ENCODE peak calls at places on chromosomes 12 and 14, in four cellular contexts. C is K562, Y is GM12878, K is H1. Z is an unnamed sample.
A peak's percentile ranks its signal among the peaks of the same experiment; 100 is the strongest.

GRCh38 chr12:64124511-64125197 is 97.4 kb downstream of the KICS2 start:
- DNase-seq in Y (no peak), K (no peak), C (no peak), Z (no peak)

GRCh38 chr12:848519-849191 is 96.3 kb downstream of the WNK1 start:
- DNase-seq in K (no peak), C (no peak), Y (no peak), Z (no peak)

GRCh38 chr12:30797689-30798088 is 42.9 kb upstream of the CAPRIN2 start:
- DNase-seq in Y (no peak), C (no peak), K (no peak), Z (no peak)

GRCh38 chr12:93226356-93226755 is 151.4 kb upstream of the NUDT4 start:
- DNase-seq in K (no peak), Y (no peak), C (no peak), Z (no peak)

GRCh38 chr14:21084988-21085853 is 13.2 kb downstream of the ZNF219 start:
- DNase-seq in Y (no peak), K (no peak), C (no peak), Z (no peak)

GRCh38 chr12:127162902-127163301 is 1104.1 kb upstream of the TMEM132C start:
- DNase-seq in K (no peak), Y (peak; percentile 16), C (peak; percentile 24), Z (no peak)

GRCh38 chr14:31560759-31561154 is 447 bp upstream of the NUBPL start:
- DNase-seq in K (no peak), C (peak; percentile 4), Y (no peak), Z (peak; percentile 31)

GRCh38 chr12:39467432-39467870 is 24.5 kb upstream of the KIF21A start:
- DNase-seq in K (no peak), Y (peak; percentile 36), C (no peak), Z (no peak)

GRCh38 chr12:7542813-7543212 is 39.2 kb upstream of the CD163 start:
- DNase-seq in Y (no peak), C (no peak), K (no peak), Z (no peak)

GRCh38 chr14:52175982-52176502 is 91.5 kb upstream of the PTGDR start:
- DNase-seq in Y (peak; percentile 23), K (no peak), C (no peak), Z (no peak)

GRCh38 chr12:27709212-27709931 is 1.3 kb upstream of the MRPS35 start:
- DNase-seq in Y (no peak), K (no peak), C (no peak), Z (no peak)

GRCh38 chr14:20631023-20631820 is 10.3 kb downstream of the OR6S1 start:
- DNase-seq in Y (no peak), K (no peak), C (peak; percentile 36), Z (peak; percentile 79)

GRCh38 chr12:54411398-54412241 is 7.4 kb downstream of the ITGA5 start:
- DNase-seq in K (no peak), Y (no peak), C (peak; percentile 75), Z (no peak)

GRCh38 chr12:57250541-57250940 is 446 bp downstream of the STAC3 start:
- DNase-seq in Y (no peak), C (no peak), K (no peak), Z (no peak)

GRCh38 chr12:83265798-83266197 is 579.1 kb downstream of the TMTC2 start:
- DNase-seq in K (no peak), C (no peak), Y (no peak), Z (no peak)

GRCh38 chr12:46847001-46847400 is 21.2 kb upstream of the SLC38A4 start:
- DNase-seq in C (no peak), Y (no peak), K (no peak), Z (no peak)

GRCh38 chr12:102095677-102096263 is 24.1 kb downstream of the NUP37 start:
- DNase-seq in Y (peak; percentile 4), C (no peak), K (no peak), Z (peak; percentile 9)

GRCh38 chr12:81077329-81077685 is 572 bp upstream of the ACSS3 start:
- DNase-seq in Y (no peak), K (peak; percentile 71), C (no peak), Z (peak; percentile 79)

GRCh38 chr14:85175556-85175955 is 354.4 kb upstream of the FLRT2 start:
- DNase-seq in K (no peak), Y (no peak), C (no peak), Z (no peak)

GRCh38 chr14:22668417-22668816 is 24.3 kb upstream of the OR6J1 start:
- DNase-seq in C (no peak), Y (no peak), K (no peak), Z (no peak)

GRCh38 chr12:12788675-12789368 is 3.4 kb downstream of the APOLD1 start:
- DNase-seq in C (peak; percentile 48), Y (no peak), K (no peak), Z (peak; percentile 74)

GRCh38 chr12:23238190-23238589 is 613.2 kb downstream of the ETNK1 start:
- DNase-seq in K (no peak), C (no peak), Y (no peak), Z (no peak)

GRCh38 chr12:53207042-53207441 is at the start of gene ITGB7:
- DNase-seq in Y (peak; percentile 64), C (peak; percentile 68), K (no peak), Z (no peak)

GRCh38 chr12:119940881-119941280 is 48.2 kb upstream of the BICDL1 start:
- DNase-seq in K (peak; percentile 1), Y (no peak), C (no peak), Z (peak; percentile 89)

GRCh38 chr12:84842406-84843013 is 70.1 kb downstream of the SLC6A15 start:
- DNase-seq in K (no peak), C (peak; percentile 8), Y (no peak), Z (peak; percentile 16)

GRCh38 chr14:30005114-30005698 is 77.6 kb upstream of the PRKD1 start:
- DNase-seq in K (no peak), C (peak; percentile 6), Y (no peak), Z (peak; percentile 62)

GRCh38 chr12:94336201-94336915 is 123.3 kb downstream of the CEP83 start:
- DNase-seq in K (no peak), C (no peak), Y (no peak), Z (no peak)

GRCh38 chr12:122963928-122964240 is 2.4 kb downstream of the ABCB9 start:
- DNase-seq in C (no peak), Y (no peak), K (no peak), Z (no peak)

GRCh38 chr12:1842905-1843640 is 22.7 kb downstream of the LRTM2 start:
- DNase-seq in Y (no peak), C (no peak), K (no peak), Z (no peak)

GRCh38 chr14:76488551-76488950 is 112.6 kb downstream of the ESRRB start:
- DNase-seq in Y (no peak), K (no peak), C (no peak), Z (no peak)

GRCh38 chr14:34053666-34054065 is 102.8 kb upstream of the EGLN3 start:
- DNase-seq in K (no peak), C (no peak), Y (no peak), Z (no peak)

GRCh38 chr14:77825895-77826519 is 26.1 kb downstream of the ADCK1 start:
- DNase-seq in K (no peak), Y (no peak), C (peak; percentile 33), Z (no peak)

GRCh38 chr14:97379091-97379531 is 581.9 kb downstream of the VRK1 start:
- DNase-seq in K (no peak), C (no peak), Y (no peak), Z (no peak)

GRCh38 chr12:30197392-30198047 is 413.8 kb upstream of the TMTC1 start:
- DNase-seq in C (no peak), Y (no peak), K (no peak), Z (no peak)

GRCh38 chr14:99146991-99147740 is 124.8 kb downstream of the BCL11B start:
- DNase-seq in C (no peak), K (no peak), Y (no peak), Z (no peak)

GRCh38 chr14:74405663-74406062 is 20.3 kb downstream of the SYNDIG1L start:
- DNase-seq in C (no peak), K (no peak), Y (no peak), Z (no peak)

GRCh38 chr14:68939893-68940613 is 39.0 kb downstream of the ACTN1 start:
- DNase-seq in C (no peak), Y (no peak), K (no peak), Z (peak; percentile 78)

DNA sequence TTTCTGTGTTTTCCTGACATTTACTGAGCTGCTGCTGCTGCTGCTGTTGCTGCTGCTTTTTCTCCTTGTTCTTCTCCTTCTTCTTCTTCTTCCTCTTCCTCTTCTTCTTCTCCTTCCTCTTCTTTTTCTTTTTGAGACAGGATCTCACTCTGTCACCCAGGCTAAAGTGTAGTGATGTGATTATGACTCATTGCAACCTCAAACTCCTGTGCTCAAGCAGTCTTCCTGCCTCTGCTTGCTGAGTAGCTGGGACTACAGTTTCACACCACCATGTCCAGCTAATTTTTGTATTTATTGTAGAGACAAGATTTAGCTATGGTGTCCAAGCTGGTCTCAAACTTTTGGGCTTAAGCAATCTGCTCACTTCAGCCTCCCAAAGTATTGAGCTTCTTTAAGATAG is 95.8 kb downstream of the TMTC3 start:
- DNase-seq in K (no peak), C (no peak), Y (peak; percentile 7), Z (no peak)
- TF ChIP-seq CEBPB in K (no peak), C (no peak), Y (no peak), Z (no peak)

GRCh38 chr12:97912943-97913342 is 450.3 kb downstream of the RMST start:
- DNase-seq in K (no peak), C (no peak), Y (no peak), Z (no peak)
- TF ChIP-seq GABPA in K (no peak), C (no peak), Y (no peak), Z (no peak)

GRCh38 chr14:24368215-24368561 is 204 bp downstream of the NFATC4 start:
- DNase-seq in K (no peak), Y (no peak), C (no peak), Z (no peak)

GRCh38 chr14:24367506-24368214 is at the start of gene NFATC4:
- DNase-seq in Y (no peak), C (peak; percentile 66), K (no peak), Z (peak; percentile 54)

GRCh38 chr14:24365600-24366374 is 2.2 kb upstream of the NFATC4 start:
- DNase-seq in Y (peak; percentile 38), K (peak; percentile 86), C (no peak), Z (peak; percentile 93)

GRCh38 chr14:24366375-24366663 is 1.7 kb upstream of the NFATC4 start:
- DNase-seq in K (no peak), C (no peak), Y (no peak), Z (no peak)

DNA sequence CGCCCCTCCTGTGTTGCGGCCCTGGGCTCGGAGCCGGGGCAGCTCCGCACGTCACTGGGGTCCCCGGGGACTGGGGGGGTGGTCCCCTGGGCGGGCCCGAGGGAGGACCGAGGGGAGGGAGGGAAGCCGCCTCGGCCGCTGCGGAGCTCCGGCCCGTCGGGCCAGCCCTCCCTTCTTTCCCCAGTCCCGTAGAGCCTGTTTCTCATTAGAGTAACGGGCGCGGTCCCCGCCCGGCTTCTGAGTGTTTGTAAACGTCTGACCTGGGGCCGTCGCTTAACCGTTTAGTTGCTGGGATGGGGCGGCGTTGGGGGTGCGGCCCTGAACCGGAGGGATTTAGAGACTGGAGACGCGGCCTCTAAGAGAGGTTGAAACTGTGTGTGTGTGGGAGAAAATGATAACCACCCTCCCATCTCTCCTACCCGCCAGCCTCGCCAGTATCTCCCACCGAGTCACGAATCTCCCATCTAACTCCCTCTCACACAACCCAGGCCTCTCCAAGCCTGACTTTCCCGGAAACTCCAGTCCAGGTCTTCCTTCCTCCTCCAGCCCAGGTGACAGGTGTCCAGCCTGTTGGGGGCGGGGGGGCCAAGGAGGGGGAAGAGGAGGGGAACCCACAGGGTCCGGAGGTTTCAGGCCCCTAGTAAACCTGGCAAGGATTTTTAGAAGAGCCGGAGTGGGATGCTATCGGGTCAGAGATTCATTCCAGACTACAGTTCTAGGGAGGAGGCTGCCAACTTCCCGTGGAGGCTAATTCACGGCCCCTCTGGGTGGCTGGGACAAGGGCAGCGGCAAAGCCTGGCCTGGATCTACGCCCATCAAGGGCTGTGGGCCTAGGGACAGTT is 1.1 kb upstream of the NFATC4 start:
- DNase-seq in K (no peak), Y (peak; percentile 34), C (peak; percentile 63), Z (peak; percentile 92)
- TF ChIP-seq CEBPB in K (no peak), Y (no peak), C (no peak), Z (no peak)

GRCh38 chr14:70856851-70857498 is 47.7 kb upstream of the MAP3K9 start:
- DNase-seq in Y (no peak), K (no peak), C (no peak), Z (no peak)
- TF ChIP-seq GABPA in Y (no peak), K (no peak), C (no peak), Z (no peak)